ENCODE peak calls at places on chromosomes 13 and 19, in nine cellular contexts. One of them, this sample, is unnamed.

GRCh38 chr13:30696278-30697176 is 38.8 kb upstream of the ALOX5AP start:
- DNase-seq in uterus: no peak
- DNase-seq in Caco-2: no peak
- DNase-seq in cardiac fibroblast: peak
- DNase-seq in AG04449: no peak
- DNase-seq in right atrium auricular region: peak
- DNase-seq in body of pancreas: peak
- DNase-seq in colonic mucosa: peak
- DNase-seq in fibroblast of lung: no peak
- DNase-seq in this sample: no peak

GRCh38 chr19:2302319-2303208 is 5.4 kb downstream of the LINGO3 start:
- DNase-seq in uterus: no peak
- DNase-seq in Caco-2: no peak
- DNase-seq in cardiac fibroblast: peak
- DNase-seq in AG04449: no peak
- DNase-seq in right atrium auricular region: peak
- DNase-seq in body of pancreas: peak
- DNase-seq in colonic mucosa: no peak
- DNase-seq in fibroblast of lung: peak
- DNase-seq in this sample: no peak

GRCh38 chr13:83274679-83275078 is 607.6 kb downstream of the SLITRK1 start:
- DNase-seq in uterus: no peak
- DNase-seq in Caco-2: no peak
- DNase-seq in cardiac fibroblast: no peak
- DNase-seq in AG04449: no peak
- DNase-seq in right atrium auricular region: no peak
- DNase-seq in body of pancreas: no peak
- DNase-seq in colonic mucosa: no peak
- DNase-seq in fibroblast of lung: no peak
- DNase-seq in this sample: no peak

GRCh38 chr19:29508181-29508580 is 17.6 kb upstream of the VSTM2B start:
- DNase-seq in uterus: no peak
- DNase-seq in Caco-2: no peak
- DNase-seq in cardiac fibroblast: no peak
- DNase-seq in AG04449: no peak
- DNase-seq in right atrium auricular region: no peak
- DNase-seq in body of pancreas: no peak
- DNase-seq in colonic mucosa: no peak
- DNase-seq in fibroblast of lung: no peak
- DNase-seq in this sample: no peak

GRCh38 chr13:50907781-50908180 is 1.8 kb upstream of the RNASEH2B start:
- DNase-seq in uterus: no peak
- DNase-seq in Caco-2: no peak
- DNase-seq in cardiac fibroblast: no peak
- DNase-seq in AG04449: no peak
- DNase-seq in right atrium auricular region: no peak
- DNase-seq in body of pancreas: no peak
- DNase-seq in colonic mucosa: no peak
- DNase-seq in fibroblast of lung: no peak
- DNase-seq in this sample: no peak

GRCh38 chr13:19591864-19592263 is 30.5 kb upstream of the TPTE2 start:
- DNase-seq in uterus: no peak
- DNase-seq in Caco-2: no peak
- DNase-seq in cardiac fibroblast: no peak
- DNase-seq in AG04449: no peak
- DNase-seq in right atrium auricular region: no peak
- DNase-seq in body of pancreas: no peak
- DNase-seq in colonic mucosa: no peak
- DNase-seq in fibroblast of lung: no peak
- DNase-seq in this sample: no peak

GRCh38 chr19:5345895-5346386 is 5.3 kb upstream of the PTPRS start:
- DNase-seq in uterus: no peak
- DNase-seq in Caco-2: no peak
- DNase-seq in cardiac fibroblast: peak
- DNase-seq in AG04449: no peak
- DNase-seq in right atrium auricular region: peak
- DNase-seq in body of pancreas: no peak
- DNase-seq in colonic mucosa: no peak
- DNase-seq in fibroblast of lung: peak
- DNase-seq in this sample: no peak

GRCh38 chr13:47831265-47831664 is 169.8 kb downstream of the SUCLA2 start:
- DNase-seq in uterus: no peak
- DNase-seq in Caco-2: no peak
- DNase-seq in cardiac fibroblast: peak
- DNase-seq in AG04449: no peak
- DNase-seq in right atrium auricular region: no peak
- DNase-seq in body of pancreas: no peak
- DNase-seq in colonic mucosa: no peak
- DNase-seq in fibroblast of lung: peak
- DNase-seq in this sample: no peak

GRCh38 chr19:34788074-34788473 is 15.1 kb upstream of the ZNF599 start:
- DNase-seq in uterus: no peak
- DNase-seq in Caco-2: no peak
- DNase-seq in cardiac fibroblast: no peak
- DNase-seq in AG04449: no peak
- DNase-seq in right atrium auricular region: no peak
- DNase-seq in body of pancreas: no peak
- DNase-seq in colonic mucosa: no peak
- DNase-seq in fibroblast of lung: no peak
- DNase-seq in this sample: no peak

GRCh38 chr13:63636231-63636993 is 2220.8 kb upstream of the PCDH20 start:
- DNase-seq in uterus: no peak
- DNase-seq in Caco-2: no peak
- DNase-seq in cardiac fibroblast: peak
- DNase-seq in AG04449: no peak
- DNase-seq in right atrium auricular region: no peak
- DNase-seq in body of pancreas: peak
- DNase-seq in colonic mucosa: no peak
- DNase-seq in fibroblast of lung: peak
- DNase-seq in this sample: no peak

GRCh38 chr13:42101821-42102580 is 53.6 kb downstream of the DGKH start:
- DNase-seq in uterus: no peak
- DNase-seq in Caco-2: no peak
- DNase-seq in cardiac fibroblast: peak
- DNase-seq in AG04449: no peak
- DNase-seq in right atrium auricular region: no peak
- DNase-seq in body of pancreas: peak
- DNase-seq in colonic mucosa: no peak
- DNase-seq in fibroblast of lung: no peak
- DNase-seq in this sample: no peak

GRCh38 chr13:48675247-48675646 is 21.5 kb downstream of the CYSLTR2 start:
- DNase-seq in uterus: no peak
- DNase-seq in Caco-2: no peak
- DNase-seq in cardiac fibroblast: no peak
- DNase-seq in AG04449: no peak
- DNase-seq in right atrium auricular region: no peak
- DNase-seq in body of pancreas: no peak
- DNase-seq in colonic mucosa: no peak
- DNase-seq in fibroblast of lung: no peak
- DNase-seq in this sample: no peak

GRCh38 chr19:8576273-8576993 is 809 bp downstream of the MYO1F start:
- DNase-seq in uterus: no peak
- DNase-seq in Caco-2: no peak
- DNase-seq in cardiac fibroblast: no peak
- DNase-seq in AG04449: no peak
- DNase-seq in right atrium auricular region: no peak
- DNase-seq in body of pancreas: no peak
- DNase-seq in colonic mucosa: peak
- DNase-seq in fibroblast of lung: no peak
- DNase-seq in this sample: no peak

GRCh38 chr13:48320906-48321510 is 17.5 kb downstream of the RB1 start:
- DNase-seq in uterus: no peak
- DNase-seq in Caco-2: no peak
- DNase-seq in cardiac fibroblast: no peak
- DNase-seq in AG04449: no peak
- DNase-seq in right atrium auricular region: no peak
- DNase-seq in body of pancreas: no peak
- DNase-seq in colonic mucosa: no peak
- DNase-seq in fibroblast of lung: no peak
- DNase-seq in this sample: no peak

GRCh38 chr19:1237754-1238372 is at the start of gene CBARP:
- DNase-seq in uterus: peak
- DNase-seq in Caco-2: no peak
- DNase-seq in cardiac fibroblast: peak
- DNase-seq in AG04449: no peak
- DNase-seq in right atrium auricular region: no peak
- DNase-seq in body of pancreas: peak
- DNase-seq in colonic mucosa: no peak
- DNase-seq in fibroblast of lung: no peak
- DNase-seq in this sample: no peak

GRCh38 chr13:29681859-29682258 is 86.4 kb upstream of the SLC7A1 start:
- DNase-seq in uterus: no peak
- DNase-seq in Caco-2: no peak
- DNase-seq in cardiac fibroblast: no peak
- DNase-seq in AG04449: no peak
- DNase-seq in right atrium auricular region: no peak
- DNase-seq in body of pancreas: no peak
- DNase-seq in colonic mucosa: no peak
- DNase-seq in fibroblast of lung: no peak
- DNase-seq in this sample: no peak

GRCh38 chr13:99836291-99836690 is 135.3 kb downstream of the ZIC5 start:
- DNase-seq in uterus: no peak
- DNase-seq in Caco-2: no peak
- DNase-seq in cardiac fibroblast: no peak
- DNase-seq in AG04449: no peak
- DNase-seq in right atrium auricular region: no peak
- DNase-seq in body of pancreas: no peak
- DNase-seq in colonic mucosa: no peak
- DNase-seq in fibroblast of lung: no peak
- DNase-seq in this sample: no peak

GRCh38 chr19:57829316-57829715 is 783 bp upstream of the ZNF587B start:
- DNase-seq in uterus: no peak
- DNase-seq in Caco-2: no peak
- DNase-seq in cardiac fibroblast: peak
- DNase-seq in AG04449: no peak
- DNase-seq in right atrium auricular region: no peak
- DNase-seq in body of pancreas: no peak
- DNase-seq in colonic mucosa: no peak
- DNase-seq in fibroblast of lung: no peak
- DNase-seq in this sample: no peak

GRCh38 chr19:57825501-57825900 is 4.6 kb upstream of the ZNF587B start:
- DNase-seq in uterus: no peak
- DNase-seq in Caco-2: no peak
- DNase-seq in cardiac fibroblast: no peak
- DNase-seq in AG04449: no peak
- DNase-seq in right atrium auricular region: no peak
- DNase-seq in body of pancreas: no peak
- DNase-seq in colonic mucosa: no peak
- DNase-seq in fibroblast of lung: no peak
- DNase-seq in this sample: no peak

GRCh38 chr19:57830071-57830602 is at the start of gene ZNF587B:
- DNase-seq in uterus: peak
- DNase-seq in Caco-2: peak
- DNase-seq in cardiac fibroblast: peak
- DNase-seq in AG04449: no peak
- DNase-seq in right atrium auricular region: peak
- DNase-seq in body of pancreas: peak
- DNase-seq in colonic mucosa: peak
- DNase-seq in fibroblast of lung: peak
- DNase-seq in this sample: peak
- TF ChIP-seq CTCF in uterus: no peak
- TF ChIP-seq CTCF in Caco-2: peak
- TF ChIP-seq CTCF in cardiac fibroblast: no peak
- TF ChIP-seq CTCF in AG04449: peak
- TF ChIP-seq CTCF in right atrium auricular region: peak
- TF ChIP-seq CTCF in body of pancreas: peak
- TF ChIP-seq CTCF in colonic mucosa: peak
- TF ChIP-seq CTCF in fibroblast of lung: peak
- TF ChIP-seq CTCF in this sample: no peak

GRCh38 chr13:57634829-57635165 is 3.3 kb downstream of the PCDH17 start:
- DNase-seq in uterus: no peak
- DNase-seq in Caco-2: no peak
- DNase-seq in cardiac fibroblast: no peak
- DNase-seq in AG04449: no peak
- DNase-seq in right atrium auricular region: no peak
- DNase-seq in body of pancreas: peak
- DNase-seq in colonic mucosa: no peak
- DNase-seq in fibroblast of lung: no peak
- DNase-seq in this sample: peak
- H3K4me3 ChIP-seq in uterus: peak
- H3K4me3 ChIP-seq in Caco-2: no peak
- H3K4me3 ChIP-seq in cardiac fibroblast: no peak
- H3K4me3 ChIP-seq in AG04449: no peak
- H3K4me3 ChIP-seq in right atrium auricular region: peak
- H3K4me3 ChIP-seq in body of pancreas: no peak
- H3K4me3 ChIP-seq in colonic mucosa: no peak
- H3K4me3 ChIP-seq in fibroblast of lung: no peak
- H3K4me3 ChIP-seq in this sample: peak

GRCh38 chr19:38699647-38700349 is 44.5 kb downstream of the CAPN12 start:
- DNase-seq in uterus: no peak
- DNase-seq in Caco-2: no peak
- DNase-seq in cardiac fibroblast: no peak
- DNase-seq in AG04449: no peak
- DNase-seq in right atrium auricular region: no peak
- DNase-seq in body of pancreas: no peak
- DNase-seq in colonic mucosa: no peak
- DNase-seq in fibroblast of lung: no peak
- DNase-seq in this sample: no peak
- TF ChIP-seq CTCF in uterus: no peak
- TF ChIP-seq CTCF in Caco-2: no peak
- TF ChIP-seq CTCF in cardiac fibroblast: no peak
- TF ChIP-seq CTCF in AG04449: no peak
- TF ChIP-seq CTCF in right atrium auricular region: no peak
- TF ChIP-seq CTCF in body of pancreas: no peak
- TF ChIP-seq CTCF in colonic mucosa: no peak
- TF ChIP-seq CTCF in fibroblast of lung: no peak
- TF ChIP-seq CTCF in this sample: no peak

GRCh38 chr13:102293723-102294122 is 108.1 kb downstream of the FGF14 start:
- DNase-seq in uterus: no peak
- DNase-seq in Caco-2: no peak
- DNase-seq in cardiac fibroblast: no peak
- DNase-seq in AG04449: no peak
- DNase-seq in right atrium auricular region: no peak
- DNase-seq in body of pancreas: no peak
- DNase-seq in colonic mucosa: no peak
- DNase-seq in fibroblast of lung: no peak
- DNase-seq in this sample: no peak

GRCh38 chr13:102291587-102292218 is 110.1 kb downstream of the FGF14 start:
- DNase-seq in uterus: no peak
- DNase-seq in Caco-2: no peak
- DNase-seq in cardiac fibroblast: peak
- DNase-seq in AG04449: no peak
- DNase-seq in right atrium auricular region: no peak
- DNase-seq in body of pancreas: peak
- DNase-seq in colonic mucosa: no peak
- DNase-seq in fibroblast of lung: peak
- DNase-seq in this sample: no peak

GRCh38 chr13:102298051-102298450 is 103.8 kb downstream of the FGF14 start:
- DNase-seq in uterus: no peak
- DNase-seq in Caco-2: no peak
- DNase-seq in cardiac fibroblast: no peak
- DNase-seq in AG04449: no peak
- DNase-seq in right atrium auricular region: no peak
- DNase-seq in body of pancreas: no peak
- DNase-seq in colonic mucosa: no peak
- DNase-seq in fibroblast of lung: peak
- DNase-seq in this sample: no peak

GRCh38 chr13:102295316-102296048 is 106.4 kb downstream of the FGF14 start:
- DNase-seq in uterus: no peak
- DNase-seq in Caco-2: no peak
- DNase-seq in cardiac fibroblast: peak
- DNase-seq in AG04449: no peak
- DNase-seq in right atrium auricular region: no peak
- DNase-seq in body of pancreas: no peak
- DNase-seq in colonic mucosa: no peak
- DNase-seq in fibroblast of lung: peak
- DNase-seq in this sample: no peak

GRCh38 chr13:102294407-102295018 is 107.3 kb downstream of the FGF14 start:
- DNase-seq in uterus: no peak
- DNase-seq in Caco-2: no peak
- DNase-seq in cardiac fibroblast: no peak
- DNase-seq in AG04449: no peak
- DNase-seq in right atrium auricular region: no peak
- DNase-seq in body of pancreas: no peak
- DNase-seq in colonic mucosa: no peak
- DNase-seq in fibroblast of lung: peak
- DNase-seq in this sample: no peak
- H3K4me3 ChIP-seq in uterus: no peak
- H3K4me3 ChIP-seq in Caco-2: no peak
- H3K4me3 ChIP-seq in cardiac fibroblast: no peak
- H3K4me3 ChIP-seq in AG04449: no peak
- H3K4me3 ChIP-seq in right atrium auricular region: no peak
- H3K4me3 ChIP-seq in body of pancreas: no peak
- H3K4me3 ChIP-seq in colonic mucosa: no peak
- H3K4me3 ChIP-seq in fibroblast of lung: no peak
- H3K4me3 ChIP-seq in this sample: no peak

This sample was measured in dorsolateral prefrontal cortex.